ENCODE peak calls at places on chromosomes 16 and 17, in eight cellular contexts. One of them, this sample, is unnamed.

GRCh38 chr17:82820278-82821251 is 19.3 kb downstream of the ZNF750 start:
- DNase-seq in K562: no peak
- DNase-seq in endothelial cell of umbilical vein: no peak
- DNase-seq in SK-N-SH: no peak
- DNase-seq in GM12878: no peak
- DNase-seq in HCT116: no peak
- DNase-seq in H1: no peak
- DNase-seq in HepG2: no peak
- DNase-seq in this sample: no peak

GRCh38 chr17:76529224-76529642 is 8.3 kb downstream of the CYGB start:
- DNase-seq in K562: no peak
- DNase-seq in endothelial cell of umbilical vein: peak
- DNase-seq in SK-N-SH: peak
- DNase-seq in GM12878: no peak
- DNase-seq in HCT116: no peak
- DNase-seq in H1: no peak
- DNase-seq in HepG2: no peak
- DNase-seq in this sample: no peak

GRCh38 chr17:49249292-49249794 is 18.8 kb upstream of the PHOSPHO1 start:
- DNase-seq in K562: peak
- DNase-seq in endothelial cell of umbilical vein: no peak
- DNase-seq in SK-N-SH: no peak
- DNase-seq in GM12878: no peak
- DNase-seq in HCT116: no peak
- DNase-seq in H1: no peak
- DNase-seq in HepG2: no peak
- DNase-seq in this sample: no peak

GRCh38 chr17:42361781-42362186 is 26.5 kb downstream of the STAT3 start:
- DNase-seq in K562: no peak
- DNase-seq in endothelial cell of umbilical vein: no peak
- DNase-seq in SK-N-SH: no peak
- DNase-seq in GM12878: no peak
- DNase-seq in HCT116: no peak
- DNase-seq in H1: no peak
- DNase-seq in HepG2: peak
- DNase-seq in this sample: no peak

GRCh38 chr16:85306793-85307551 is 194.7 kb upstream of the CIBAR2 start:
- DNase-seq in K562: no peak
- DNase-seq in endothelial cell of umbilical vein: no peak
- DNase-seq in SK-N-SH: no peak
- DNase-seq in GM12878: no peak
- DNase-seq in HCT116: no peak
- DNase-seq in H1: no peak
- DNase-seq in HepG2: no peak
- DNase-seq in this sample: no peak

GRCh38 chr16:12896562-12896961 is 4.8 kb upstream of the SHISA9 start:
- DNase-seq in K562: peak
- DNase-seq in endothelial cell of umbilical vein: peak
- DNase-seq in SK-N-SH: peak
- DNase-seq in GM12878: no peak
- DNase-seq in HCT116: peak
- DNase-seq in H1: no peak
- DNase-seq in HepG2: peak
- DNase-seq in this sample: peak

GRCh38 chr17:21297026-21297520 is 12.6 kb downstream of the MAP2K3 start:
- DNase-seq in K562: no peak
- DNase-seq in endothelial cell of umbilical vein: no peak
- DNase-seq in SK-N-SH: peak
- DNase-seq in GM12878: no peak
- DNase-seq in HCT116: no peak
- DNase-seq in H1: no peak
- DNase-seq in HepG2: no peak
- DNase-seq in this sample: no peak

GRCh38 chr17:21318439-21318838 is 33.9 kb downstream of the MAP2K3 start:
- DNase-seq in K562: no peak
- DNase-seq in endothelial cell of umbilical vein: no peak
- DNase-seq in SK-N-SH: no peak
- DNase-seq in GM12878: no peak
- DNase-seq in HCT116: no peak
- DNase-seq in H1: peak
- DNase-seq in HepG2: no peak
- DNase-seq in this sample: no peak

GRCh38 chr16:61792194-61792904 is 243.9 kb downstream of the CDH8 start:
- DNase-seq in K562: no peak
- DNase-seq in endothelial cell of umbilical vein: no peak
- DNase-seq in SK-N-SH: no peak
- DNase-seq in GM12878: no peak
- DNase-seq in HCT116: no peak
- DNase-seq in H1: no peak
- DNase-seq in HepG2: no peak
- DNase-seq in this sample: peak

GRCh38 chr16:70429888-70430666 is 8.8 kb downstream of the ST3GAL2 start:
- DNase-seq in K562: peak
- DNase-seq in endothelial cell of umbilical vein: no peak
- DNase-seq in SK-N-SH: no peak
- DNase-seq in GM12878: peak
- DNase-seq in HCT116: no peak
- DNase-seq in H1: no peak
- DNase-seq in HepG2: no peak
- DNase-seq in this sample: no peak

GRCh38 chr16:56983211-56983751 is 6.1 kb upstream of the NLRC5 start:
- DNase-seq in K562: no peak
- DNase-seq in endothelial cell of umbilical vein: no peak
- DNase-seq in SK-N-SH: no peak
- DNase-seq in GM12878: no peak
- DNase-seq in HCT116: no peak
- DNase-seq in H1: no peak
- DNase-seq in HepG2: no peak
- DNase-seq in this sample: no peak

GRCh38 chr16:62955033-62955349 is 918.8 kb upstream of the CDH8 start:
- DNase-seq in K562: no peak
- DNase-seq in endothelial cell of umbilical vein: no peak
- DNase-seq in SK-N-SH: no peak
- DNase-seq in GM12878: no peak
- DNase-seq in HCT116: no peak
- DNase-seq in H1: no peak
- DNase-seq in HepG2: no peak
- DNase-seq in this sample: no peak

GRCh38 chr17:59766486-59766885 is 59.0 kb downstream of the VMP1 start:
- DNase-seq in K562: no peak
- DNase-seq in endothelial cell of umbilical vein: no peak
- DNase-seq in SK-N-SH: no peak
- DNase-seq in GM12878: no peak
- DNase-seq in HCT116: no peak
- DNase-seq in H1: no peak
- DNase-seq in HepG2: no peak
- DNase-seq in this sample: no peak

GRCh38 chr17:77186141-77186604 is 45.4 kb downstream of the SEC14L1 start:
- DNase-seq in K562: no peak
- DNase-seq in endothelial cell of umbilical vein: no peak
- DNase-seq in SK-N-SH: no peak
- DNase-seq in GM12878: no peak
- DNase-seq in HCT116: no peak
- DNase-seq in H1: no peak
- DNase-seq in HepG2: no peak
- DNase-seq in this sample: no peak

GRCh38 chr17:17860761-17861107 is 23.9 kb upstream of the SREBF1 start:
- DNase-seq in K562: no peak
- DNase-seq in endothelial cell of umbilical vein: no peak
- DNase-seq in SK-N-SH: no peak
- DNase-seq in GM12878: no peak
- DNase-seq in HCT116: no peak
- DNase-seq in H1: no peak
- DNase-seq in HepG2: no peak
- DNase-seq in this sample: no peak

DNA sequence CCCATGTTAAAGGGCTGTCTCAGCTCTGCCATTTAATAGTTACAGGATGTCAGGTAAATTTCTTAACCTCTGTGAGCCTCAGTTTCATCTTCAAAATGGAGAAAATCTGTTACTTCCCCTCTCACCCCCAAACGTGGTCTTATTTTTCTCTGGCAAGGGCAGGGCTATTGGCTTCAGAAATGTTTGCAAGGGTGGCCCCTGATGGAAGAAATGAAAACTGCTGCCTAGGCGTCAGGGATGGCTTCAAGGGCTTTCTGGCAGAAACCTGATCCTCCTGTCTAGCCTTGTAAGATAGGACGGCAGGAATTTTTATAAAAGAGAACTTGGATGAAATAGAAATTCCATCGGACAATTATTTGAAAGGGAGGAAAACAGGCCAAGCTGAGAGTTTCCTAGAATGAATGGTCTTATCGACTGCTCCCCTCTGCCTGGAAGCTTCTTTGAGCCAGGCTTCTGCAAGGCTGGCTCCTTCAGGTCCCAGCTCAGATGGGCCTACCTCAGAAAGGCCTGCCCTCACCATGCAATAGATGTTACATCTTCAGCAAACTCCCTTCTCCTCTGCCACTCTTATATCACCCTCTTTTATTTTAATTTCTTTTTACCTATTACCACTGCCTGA is 43.0 kb upstream of the TANGO6 start:
- DNase-seq in K562: peak
- DNase-seq in endothelial cell of umbilical vein: peak
- DNase-seq in SK-N-SH: peak
- DNase-seq in GM12878: peak
- DNase-seq in HCT116: peak
- DNase-seq in H1: peak
- DNase-seq in HepG2: peak
- DNase-seq in this sample: no peak
- TF ChIP-seq POLR2AphosphoS5 in K562: no peak
- TF ChIP-seq POLR2AphosphoS5 in endothelial cell of umbilical vein: no peak
- TF ChIP-seq POLR2AphosphoS5 in SK-N-SH: no peak
- TF ChIP-seq POLR2AphosphoS5 in GM12878: no peak
- TF ChIP-seq POLR2AphosphoS5 in HCT116: no peak
- TF ChIP-seq POLR2AphosphoS5 in H1: no peak
- TF ChIP-seq POLR2AphosphoS5 in HepG2: no peak
- TF ChIP-seq POLR2AphosphoS5 in this sample: no peak

DNA sequence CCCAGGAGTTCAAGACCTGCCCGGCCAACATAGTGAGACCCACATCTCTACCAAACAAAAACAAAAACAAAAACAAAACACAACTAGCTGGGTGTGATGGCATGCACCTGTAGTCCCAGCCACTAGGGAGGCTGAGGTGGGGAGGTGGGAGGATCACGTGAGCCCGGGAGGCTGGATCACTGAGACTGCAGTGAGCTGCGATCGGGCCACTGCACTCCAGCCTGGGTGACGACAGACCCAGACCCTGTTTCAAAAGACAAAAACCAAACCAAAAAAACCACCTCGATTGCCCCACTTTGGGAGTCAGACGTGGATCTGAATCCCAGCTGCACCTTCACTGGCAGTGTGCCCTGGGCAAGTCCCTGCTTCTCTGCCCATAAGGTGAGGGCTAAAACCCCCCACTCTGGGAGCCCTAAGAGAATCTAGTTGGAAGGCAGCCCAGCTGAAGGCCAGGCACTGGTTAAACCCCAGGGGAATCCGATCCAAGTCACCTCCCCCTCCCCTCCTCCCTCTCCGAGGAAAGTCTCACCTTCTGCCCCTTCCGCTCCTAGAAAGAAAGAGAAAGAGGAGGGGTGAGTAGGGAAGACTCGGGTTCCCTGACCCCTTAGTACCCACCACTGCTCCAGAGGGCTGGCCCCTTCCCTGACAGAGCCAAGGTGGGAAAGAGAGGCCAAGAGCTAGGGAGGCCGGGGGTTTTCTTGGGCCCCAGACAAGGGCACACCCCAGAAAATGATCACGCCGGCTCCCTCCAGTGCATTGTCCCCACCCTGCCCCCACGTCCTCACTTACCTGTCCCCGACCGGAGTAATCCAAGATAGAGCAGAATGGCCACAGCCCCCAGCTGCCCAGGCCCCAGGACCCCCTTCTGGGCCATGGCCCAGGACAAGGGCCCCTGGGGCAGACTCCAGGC is 647 bp downstream of the PRSS8 start:
- DNase-seq in K562: no peak
- DNase-seq in endothelial cell of umbilical vein: no peak
- DNase-seq in SK-N-SH: no peak
- DNase-seq in GM12878: no peak
- DNase-seq in HCT116: no peak
- DNase-seq in H1: no peak
- DNase-seq in HepG2: no peak
- DNase-seq in this sample: no peak
- H3K27ac ChIP-seq in K562: peak
- H3K27ac ChIP-seq in endothelial cell of umbilical vein: no peak
- H3K27ac ChIP-seq in SK-N-SH: no peak
- H3K27ac ChIP-seq in GM12878: no peak
- H3K27ac ChIP-seq in HCT116: peak
- H3K27ac ChIP-seq in H1: peak
- H3K27ac ChIP-seq in HepG2: no peak
- H3K27ac ChIP-seq in this sample: no peak

GRCh38 chr17:27920569-27920968 is 27.4 kb upstream of the LYRM9 start:
- DNase-seq in K562: no peak
- DNase-seq in endothelial cell of umbilical vein: no peak
- DNase-seq in SK-N-SH: peak
- DNase-seq in GM12878: no peak
- DNase-seq in HCT116: no peak
- DNase-seq in H1: no peak
- DNase-seq in HepG2: no peak
- DNase-seq in this sample: no peak
- H3K9ac ChIP-seq in K562: no peak
- H3K9ac ChIP-seq in endothelial cell of umbilical vein: no peak
- H3K9ac ChIP-seq in SK-N-SH: no peak
- H3K9ac ChIP-seq in GM12878: no peak
- H3K9ac ChIP-seq in HCT116: no peak
- H3K9ac ChIP-seq in H1: no peak
- H3K9ac ChIP-seq in HepG2: no peak
- H3K9ac ChIP-seq in this sample: no peak

GRCh38 chr16:58249388-58249779 is 45.4 kb downstream of the PRSS54 start:
- DNase-seq in K562: no peak
- DNase-seq in endothelial cell of umbilical vein: no peak
- DNase-seq in SK-N-SH: no peak
- DNase-seq in GM12878: no peak
- DNase-seq in HCT116: no peak
- DNase-seq in H1: no peak
- DNase-seq in HepG2: no peak
- DNase-seq in this sample: no peak

GRCh38 chr16:58252716-58253115 is 42.1 kb downstream of the PRSS54 start:
- DNase-seq in K562: no peak
- DNase-seq in endothelial cell of umbilical vein: no peak
- DNase-seq in SK-N-SH: no peak
- DNase-seq in GM12878: no peak
- DNase-seq in HCT116: no peak
- DNase-seq in H1: no peak
- DNase-seq in HepG2: no peak
- DNase-seq in this sample: no peak

DNA sequence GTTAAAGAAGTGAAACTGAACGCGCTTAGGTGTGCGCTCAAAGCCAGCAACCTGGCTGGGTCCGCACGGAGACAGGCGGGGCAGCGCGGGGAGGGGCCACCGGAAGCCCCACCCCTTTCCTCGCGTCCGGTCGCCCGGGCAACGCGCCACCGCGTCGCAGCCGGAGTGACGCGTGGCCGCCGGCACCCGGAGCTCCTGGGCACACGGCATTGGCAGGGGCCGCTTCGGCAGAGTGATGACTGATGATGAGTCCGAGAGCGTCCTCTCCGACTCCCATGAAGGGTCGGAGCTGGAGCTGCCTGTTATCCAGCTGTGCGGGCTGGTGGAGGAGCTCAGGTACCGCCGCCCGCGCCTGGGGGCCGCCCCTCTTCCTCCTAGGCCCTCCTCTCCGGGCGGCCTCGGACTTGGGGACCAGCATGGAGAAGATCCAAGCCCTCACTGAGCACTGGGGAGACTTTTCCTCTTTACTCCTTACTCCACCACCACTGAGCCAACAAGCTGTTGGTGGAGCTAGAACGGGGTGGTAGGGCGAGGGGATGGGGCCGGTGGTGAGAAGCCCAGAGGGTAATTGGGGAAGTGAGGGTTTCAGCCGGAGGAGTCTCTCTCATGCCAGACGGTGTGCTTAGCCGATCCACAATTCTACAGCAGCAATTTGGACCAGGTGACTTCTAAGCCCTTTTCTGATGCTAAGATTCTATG is 44.9 kb downstream of the PRSS54 start:
- DNase-seq in K562: peak
- DNase-seq in endothelial cell of umbilical vein: peak
- DNase-seq in SK-N-SH: peak
- DNase-seq in GM12878: peak
- DNase-seq in HCT116: peak
- DNase-seq in H1: peak
- DNase-seq in HepG2: peak
- DNase-seq in this sample: no peak
- TF ChIP-seq POLR2AphosphoS5 in K562: no peak
- TF ChIP-seq POLR2AphosphoS5 in endothelial cell of umbilical vein: peak
- TF ChIP-seq POLR2AphosphoS5 in SK-N-SH: no peak
- TF ChIP-seq POLR2AphosphoS5 in GM12878: no peak
- TF ChIP-seq POLR2AphosphoS5 in HCT116: peak
- TF ChIP-seq POLR2AphosphoS5 in H1: peak
- TF ChIP-seq POLR2AphosphoS5 in HepG2: no peak
- TF ChIP-seq POLR2AphosphoS5 in this sample: no peak